ENCODE peak calls at places on chromosomes 6 and 20, in six cellular contexts. H is tibial nerve, F is HepG2, B is A549, Q is Peyer's patch, N is gastrocnemius medialis. Z is an unnamed sample.

GRCh38 chr20:7654231-7654630 is 286.0 kb downstream of the HAO1 start:
- DNase-seq in N (no peak), F (no peak), H (no peak), B (no peak), Q (no peak), Z (no peak)

GRCh38 chr6:131159578-131159977 is 24.3 kb downstream of the AKAP7 start:
- DNase-seq in Q (no peak), F (no peak), N (no peak), B (no peak), H (no peak), Z (no peak)

GRCh38 chr20:60857708-60858107 is 394.4 kb upstream of the CDH4 start:
- DNase-seq in Q (no peak), H (no peak), N (no peak), B (peak), F (no peak), Z (no peak)

GRCh38 chr6:137390264-137390787 is 103.9 kb downstream of the OLIG3 start:
- DNase-seq in H (no peak), N (no peak), Q (no peak), F (no peak), B (no peak), Z (no peak)

GRCh38 chr6:17867880-17868279 is 119.6 kb downstream of the KIF13A start:
- DNase-seq in B (no peak), Q (no peak), N (no peak), H (no peak), F (peak), Z (no peak)

GRCh38 chr6:34697904-34698557 is 1.5 kb upstream of the ILRUN start:
- DNase-seq in Q (no peak), N (no peak), F (no peak), H (no peak), B (no peak), Z (no peak)

GRCh38 chr6:145929037-145929633 is 35.0 kb downstream of the SHPRH start:
- DNase-seq in H (peak), F (peak), Q (no peak), N (no peak), B (peak), Z (no peak)

GRCh38 chr20:23138226-23138625 is 52.1 kb upstream of the CD93 start:
- DNase-seq in F (no peak), B (no peak), Q (no peak), N (no peak), H (no peak), Z (no peak)

GRCh38 chr6:165842291-165842936 is 179.4 kb upstream of the PDE10A start:
- DNase-seq in N (no peak), H (no peak), B (no peak), F (no peak), Q (no peak), Z (no peak)

GRCh38 chr6:131782764-131783163 is 25.1 kb upstream of the ENPP1 start:
- DNase-seq in N (no peak), Q (peak), F (no peak), B (no peak), H (no peak), Z (peak)

GRCh38 chr6:67252663-67253062 is 1382.4 kb upstream of the ADGRB3 start:
- DNase-seq in B (no peak), Q (no peak), F (no peak), H (no peak), N (no peak), Z (no peak)

GRCh38 chr6:157804448-157805327 is 18.4 kb upstream of the SNX9 start:
- DNase-seq in H (no peak), Q (no peak), N (no peak), F (no peak), B (no peak), Z (no peak)
- H3K27ac ChIP-seq in H (no peak), Q (no peak), N (no peak), F (no peak), B (no peak), Z (no peak)

GRCh38 chr20:45294003-45294368 is 12.7 kb upstream of the RBPJL start:
- DNase-seq in N (no peak), F (no peak), Q (no peak), H (no peak), B (no peak), Z (no peak)

GRCh38 chr20:45294659-45295058 is 12.0 kb upstream of the RBPJL start:
- DNase-seq in Q (no peak), N (no peak), F (no peak), B (no peak), H (no peak), Z (no peak)

GRCh38 chr20:45292343-45292742 is 14.3 kb upstream of the RBPJL start:
- DNase-seq in N (no peak), H (no peak), F (no peak), Q (no peak), B (no peak), Z (no peak)

GRCh38 chr20:45291526-45291925 is 15.1 kb upstream of the RBPJL start:
- DNase-seq in B (no peak), Q (no peak), N (no peak), F (no peak), H (no peak), Z (no peak)

DNA sequence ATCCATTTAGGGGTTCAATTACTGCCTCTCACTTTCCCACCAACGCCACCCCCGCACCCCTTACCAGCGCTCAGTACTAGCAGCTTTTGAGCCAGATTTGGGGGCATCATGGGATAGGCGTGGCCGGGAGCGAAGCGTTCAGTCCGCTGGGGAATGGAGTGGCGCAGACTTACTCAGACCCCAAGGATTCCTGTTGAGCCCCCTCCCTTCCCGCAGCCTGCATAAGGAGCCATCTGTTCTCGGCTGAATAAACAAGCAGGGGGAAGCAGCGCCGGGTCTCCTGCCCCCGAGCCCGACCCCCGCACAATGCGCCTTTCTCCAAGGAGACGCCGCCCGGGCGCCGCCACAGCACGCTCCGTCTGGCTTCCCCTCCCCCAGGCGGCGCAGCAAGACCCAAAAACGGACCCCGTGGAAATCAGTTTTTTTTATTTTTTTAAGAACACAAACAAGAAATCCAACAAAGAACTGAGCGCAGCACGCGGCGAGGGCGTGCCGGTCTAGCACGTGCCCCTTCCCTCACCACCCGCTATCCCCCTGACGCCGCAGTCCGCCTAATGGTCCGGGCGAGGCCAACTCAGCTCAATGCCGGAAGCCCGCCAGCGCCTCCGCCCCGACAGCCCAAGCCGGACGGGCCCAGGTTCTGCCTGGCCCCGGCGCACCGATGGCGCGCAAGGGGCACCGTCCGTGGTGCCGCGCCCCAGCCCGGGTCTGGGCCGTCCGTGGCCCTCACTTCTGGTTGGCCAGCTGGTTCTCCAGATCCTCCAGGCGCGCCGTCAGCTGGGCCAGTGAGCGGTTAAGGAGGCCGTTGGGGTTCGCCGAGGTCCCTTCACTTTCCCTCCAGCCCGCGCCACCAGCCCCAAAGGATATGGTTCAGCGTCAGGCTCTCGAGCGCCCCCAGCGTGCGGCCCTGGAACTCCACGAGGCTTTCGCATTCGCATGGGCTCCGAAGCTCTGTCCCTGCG is 13.3 kb upstream of the RBPJL start:
- DNase-seq in N (peak), F (peak), H (peak), B (peak), Q (peak), Z (peak)
- TF ChIP-seq POLR2A in N (no peak), F (no peak), H (no peak), B (no peak), Q (no peak), Z (no peak)

GRCh38 chr6:133358598-133358997 is 117.4 kb downstream of the EYA4 start:
- DNase-seq in H (no peak), N (no peak), Q (no peak), F (no peak), B (no peak), Z (no peak)
- H3K27ac ChIP-seq in H (no peak), N (peak), Q (no peak), F (no peak), B (no peak), Z (no peak)

GRCh38 chr20:35663813-35664543 is 722 bp downstream of the CPNE1 start:
- DNase-seq in H (peak), N (peak), Q (peak), B (peak), F (peak), Z (peak)
- TF ChIP-seq POLR2A in H (no peak), N (no peak), Q (no peak), B (peak), F (peak), Z (no peak)

DNA sequence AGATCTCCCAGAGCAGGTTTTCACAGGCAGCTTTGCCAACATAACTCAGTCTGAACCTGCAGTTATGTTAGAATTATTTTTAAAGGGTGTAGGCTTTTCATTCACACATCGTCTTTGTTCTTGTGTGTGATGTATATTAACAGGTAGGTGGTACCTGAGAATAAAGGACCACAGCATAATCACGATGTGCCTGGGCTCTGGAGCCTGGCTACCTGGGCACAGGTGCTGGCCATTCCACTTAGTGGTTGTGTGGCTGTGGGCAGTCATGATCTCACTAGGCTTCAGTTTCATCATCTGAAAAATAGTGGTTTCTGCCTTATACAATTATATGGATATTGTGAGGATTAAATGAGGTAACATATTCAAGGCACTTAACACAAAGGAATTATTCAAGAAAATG is 6.4 kb downstream of the CD109 start:
- DNase-seq in N (no peak), F (no peak), H (no peak), Q (no peak), B (no peak), Z (no peak)
- H3K27ac ChIP-seq in N (no peak), F (no peak), H (no peak), Q (no peak), B (peak), Z (no peak)

GRCh38 chr6:31572041-31572911 is at the start of gene LTA:
- DNase-seq in B (no peak), Q (peak), F (no peak), H (no peak), N (no peak), Z (peak)
- TF ChIP-seq POLR2A in B (no peak), Q (no peak), F (no peak), H (no peak), N (no peak), Z (peak)

Z was measured in transverse colon.